ENCODE peak calls at places on chromosomes 6 and 20, in six cellular contexts. O is IMR-90, U is mesendoderm, Z is neuronal stem cell, G is mesenchymal stem cell, N is H1. E is an unnamed sample.

GRCh38 chr20:41800040-41800439 is 181.9 kb upstream of the CHD6 start:
- DNase-seq in O (no peak), U (no peak), Z (no peak), G (no peak), N (no peak), E (no peak)

GRCh38 chr20:54173653-54174451 is at the start of gene CYP24A1:
- DNase-seq in O (no peak), U (peak), Z (peak), G (no peak), N (peak), E (peak)

GRCh38 chr6:101294676-101295075 is 98.8 kb upstream of the GRIK2 start:
- DNase-seq in O (no peak), U (no peak), Z (no peak), G (no peak), N (no peak), E (no peak)

GRCh38 chr20:36821964-36822437 is 48.4 kb upstream of the DSN1 start:
- DNase-seq in O (no peak), U (peak), Z (no peak), G (no peak), N (no peak), E (no peak)

GRCh38 chr6:29626948-29627761 is 5.8 kb downstream of the GABBR1 start:
- DNase-seq in O (no peak), U (peak), Z (no peak), G (no peak), N (no peak), E (no peak)

GRCh38 chr6:3137057-3137777 is 18.7 kb downstream of the BPHL start:
- DNase-seq in O (peak), U (no peak), Z (no peak), G (peak), N (no peak), E (no peak)

GRCh38 chr6:163460307-163460782 is 45.8 kb downstream of the QKI start:
- DNase-seq in O (peak), U (peak), Z (no peak), G (peak), N (no peak), E (no peak)

GRCh38 chr6:70280462-70280861 is 22.4 kb downstream of the COL9A1 start:
- DNase-seq in O (no peak), U (peak), Z (no peak), G (no peak), N (peak), E (peak)

GRCh38 chr20:13817342-13817741 is 32.5 kb downstream of the NDUFAF5 start:
- DNase-seq in O (peak), U (no peak), Z (no peak), G (no peak), N (no peak), E (no peak)

GRCh38 chr6:154412106-154412820 is 55.7 kb upstream of the IPCEF1 start:
- DNase-seq in O (peak), U (no peak), Z (no peak), G (no peak), N (no peak), E (no peak)

GRCh38 chr20:62050166-62051120 is 15.2 kb downstream of the TAF4 start:
- DNase-seq in O (no peak), U (no peak), Z (no peak), G (no peak), N (no peak), E (no peak)

GRCh38 chr6:136612666-136613389 is 62.6 kb upstream of the MAP7 start:
- DNase-seq in O (no peak), U (no peak), Z (no peak), G (no peak), N (no peak), E (no peak)

GRCh38 chr6:21046276-21046675 is 512.0 kb downstream of the CDKAL1 start:
- DNase-seq in O (no peak), U (no peak), Z (no peak), G (no peak), N (no peak), E (no peak)

GRCh38 chr20:62741191-62741676 is 32.6 kb downstream of the NTSR1 start:
- DNase-seq in O (no peak), U (peak), Z (peak), G (peak), N (peak), E (peak)

GRCh38 chr6:73129653-73130443 is 95.4 kb downstream of the KHDC1L start:
- DNase-seq in O (peak), U (peak), Z (peak), G (peak), N (peak), E (peak)

GRCh38 chr6:143529095-143529494 is 17.6 kb upstream of the FUCA2 start:
- DNase-seq in O (no peak), U (peak), Z (no peak), G (peak), N (no peak), E (no peak)

GRCh38 chr6:30942338-30943060 is 1.7 kb downstream of the MUCL3 start:
- DNase-seq in O (peak), U (peak), Z (peak), G (peak), N (peak), E (peak)

GRCh38 chr20:37539956-37540455 is 12.3 kb upstream of the BLCAP start:
- DNase-seq in O (no peak), U (no peak), Z (no peak), G (no peak), N (no peak), E (no peak)

GRCh38 chr6:37547564-37548061 is 47.9 kb upstream of the CCDC167 start:
- DNase-seq in O (peak), U (no peak), Z (no peak), G (no peak), N (no peak), E (no peak)

GRCh38 chr20:910840-911770 is 5.0 kb downstream of the ANGPT4 start:
- DNase-seq in O (peak), U (no peak), Z (no peak), G (no peak), N (no peak), E (no peak)

GRCh38 chr6:157099912-157100593 is 223.3 kb downstream of the TMEM242 start:
- DNase-seq in O (no peak), U (no peak), Z (no peak), G (no peak), N (no peak), E (no peak)

GRCh38 chr6:36874016-36874442 is 574 bp downstream of the PPIL1 start:
- DNase-seq in O (peak), U (no peak), Z (no peak), G (no peak), N (no peak), E (no peak)

GRCh38 chr6:90000864-90001731 is 106.8 kb downstream of the GJA10 start:
- DNase-seq in O (peak), U (no peak), Z (no peak), G (no peak), N (no peak), E (no peak)

GRCh38 chr6:129598244-129599187 is 111.5 kb downstream of the ARHGAP18 start:
- DNase-seq in O (peak), U (peak), Z (peak), G (peak), N (no peak), E (no peak)

GRCh38 chr6:44133003-44133931 is 5.9 kb downstream of the TMEM63B start:
- DNase-seq in O (peak), U (peak), Z (peak), G (peak), N (no peak), E (peak)

GRCh38 chr6:39188577-39188976 is 40.7 kb downstream of the KCNK5 start:
- DNase-seq in O (no peak), U (no peak), Z (no peak), G (no peak), N (no peak), E (no peak)

GRCh38 chr20:12201289-12201991 is 283.7 kb downstream of the BTBD3 start:
- DNase-seq in O (peak), U (no peak), Z (no peak), G (peak), N (no peak), E (no peak)

GRCh38 chr6:4180653-4181255 is 45.4 kb upstream of the ECI2 start:
- DNase-seq in O (peak), U (peak), Z (peak), G (peak), N (no peak), E (no peak)

GRCh38 chr6:27332692-27333641 is 20.9 kb upstream of the POM121L2 start:
- DNase-seq in O (peak), U (peak), Z (peak), G (peak), N (peak), E (peak)

GRCh38 chr6:8982659-8983058 is 547.3 kb upstream of the SLC35B3 start:
- DNase-seq in O (no peak), U (no peak), Z (no peak), G (no peak), N (no peak), E (no peak)

GRCh38 chr6:41591859-41592502 is 45.8 kb downstream of the FOXP4 start:
- DNase-seq in O (peak), U (peak), Z (peak), G (peak), N (peak), E (peak)

GRCh38 chr6:22451960-22452359 is 117.4 kb upstream of the HDGFL1 start:
- DNase-seq in O (no peak), U (no peak), Z (no peak), G (no peak), N (no peak), E (no peak)

DNA sequence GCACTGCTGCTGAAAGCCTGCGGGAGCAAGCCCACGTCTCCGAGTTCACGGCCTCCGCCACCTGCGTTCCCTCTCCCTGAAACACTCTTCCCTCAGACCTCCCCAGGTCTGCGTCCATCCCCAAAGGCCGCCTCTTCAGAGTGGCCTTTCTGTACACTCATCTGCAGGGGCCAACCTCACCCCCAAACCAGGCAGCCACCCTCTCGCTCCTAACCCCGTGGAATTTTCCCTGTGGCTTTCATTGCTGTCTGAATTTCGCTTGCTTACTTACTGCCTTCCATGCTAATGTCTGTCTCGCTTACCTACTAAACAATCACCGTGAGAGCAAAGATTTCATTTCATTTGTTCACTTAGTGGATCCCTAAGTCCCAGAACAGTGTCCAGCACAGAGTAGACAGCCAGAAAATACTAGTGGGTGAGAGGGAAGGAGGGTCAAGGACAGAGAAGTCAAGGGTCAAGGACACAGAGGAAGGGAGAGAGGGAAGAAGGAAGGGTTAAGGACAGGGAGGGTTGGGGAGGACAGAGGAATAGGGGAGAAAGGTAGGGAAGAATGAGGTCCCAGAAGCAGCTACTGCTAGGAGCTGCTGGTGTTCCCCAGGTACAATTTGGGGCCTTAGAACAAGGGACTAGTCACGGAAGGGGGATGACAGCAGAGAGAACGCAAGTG is 114.8 kb downstream of the NFATC2 start:
- DNase-seq in O (no peak), U (no peak), Z (no peak), G (no peak), N (no peak), E (no peak)
- H2BK15ac ChIP-seq in O (no peak), U (no peak), Z (no peak), G (peak), N (no peak), E (no peak)

GRCh38 chr20:4559106-4559505 is 162.6 kb upstream of the PRND start:
- DNase-seq in O (peak), U (no peak), Z (no peak), G (no peak), N (no peak), E (no peak)
- H3K18ac ChIP-seq in O (no peak), U (no peak), Z (no peak), G (no peak), N (no peak), E (no peak)

DNA sequence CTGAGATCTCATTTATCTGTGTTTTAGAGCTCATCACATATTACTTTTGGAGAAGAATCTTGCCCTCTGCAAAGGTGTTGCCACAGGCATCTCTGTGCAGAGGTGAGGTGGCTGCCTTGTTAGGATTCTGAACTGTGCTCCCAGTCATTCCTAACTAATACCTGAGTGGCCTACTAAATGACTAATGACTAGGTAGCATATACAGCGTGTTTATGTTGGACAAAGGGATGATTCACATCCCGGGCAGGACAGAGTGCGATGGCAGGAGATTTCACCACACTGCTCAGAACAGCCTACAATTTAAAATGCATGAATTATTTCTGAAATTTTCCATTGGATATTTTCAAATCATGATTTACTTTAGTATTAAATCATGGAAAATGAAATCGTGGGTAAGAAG is 23.1 kb upstream of the CGA start:
- DNase-seq in O (peak), U (no peak), Z (no peak), G (no peak), N (no peak), E (no peak)
- H2BK15ac ChIP-seq in O (no peak), U (no peak), Z (no peak), G (no peak), N (no peak), E (no peak)

DNA sequence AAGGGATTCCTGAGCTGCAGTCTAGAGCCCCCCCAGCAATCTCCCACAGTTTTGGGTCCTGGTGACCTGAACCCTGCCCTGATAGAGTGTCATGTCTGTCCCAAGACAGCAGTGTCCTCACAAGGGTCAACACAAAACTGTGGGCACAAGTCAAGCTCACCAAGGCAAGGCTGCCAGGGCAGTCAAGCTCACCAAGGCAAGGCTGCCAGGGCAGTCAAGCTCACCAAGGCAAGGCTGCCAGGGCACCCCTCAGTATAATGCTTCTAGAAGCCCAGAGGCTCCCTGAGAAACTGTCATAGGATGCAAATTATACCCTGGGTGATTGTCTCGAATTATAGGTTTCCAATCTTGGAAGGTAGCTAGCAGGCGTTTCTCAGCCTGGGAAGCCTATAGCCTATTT is 108.5 kb downstream of the NFATC2 start:
- DNase-seq in O (no peak), U (no peak), Z (no peak), G (no peak), N (no peak), E (no peak)
- H3K18ac ChIP-seq in O (no peak), U (no peak), Z (no peak), G (peak), N (no peak), E (no peak)

GRCh38 chr6:11205721-11206120 is 26.7 kb downstream of the NEDD9 start:
- DNase-seq in O (no peak), U (no peak), Z (no peak), G (no peak), N (peak), E (no peak)

GRCh38 chr6:11206576-11206975 is 25.9 kb downstream of the NEDD9 start:
- DNase-seq in O (no peak), U (no peak), Z (no peak), G (no peak), N (no peak), E (no peak)

GRCh38 chr6:11203306-11204009 is 29.0 kb downstream of the NEDD9 start:
- DNase-seq in O (no peak), U (no peak), Z (no peak), G (no peak), N (no peak), E (no peak)

GRCh38 chr6:11202513-11203305 is 29.8 kb downstream of the NEDD9 start:
- DNase-seq in O (peak), U (peak), Z (peak), G (peak), N (no peak), E (peak)

DNA sequence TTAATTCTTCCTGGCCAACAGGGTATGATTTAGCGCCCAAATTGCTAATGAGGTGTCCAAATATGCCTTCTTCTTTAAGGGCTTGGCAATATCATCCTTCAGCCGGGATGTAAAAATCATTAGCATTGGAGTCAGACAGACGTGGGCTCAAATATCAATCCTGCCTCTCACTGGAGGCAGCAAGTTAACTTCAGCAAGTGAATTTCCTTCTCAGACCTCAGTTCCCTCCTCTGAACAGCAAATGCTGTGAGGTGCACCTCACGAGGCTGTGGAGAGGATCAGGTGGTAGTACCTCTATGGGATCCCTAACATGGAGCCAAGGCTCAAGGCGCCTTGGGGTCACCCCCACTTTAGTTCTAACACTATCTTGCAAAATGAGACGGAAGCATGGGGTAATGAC is 27.5 kb downstream of the NEDD9 start:
- DNase-seq in O (no peak), U (no peak), Z (no peak), G (no peak), N (no peak), E (no peak)
- H2BK15ac ChIP-seq in O (peak), U (no peak), Z (no peak), G (no peak), N (no peak), E (no peak)

GRCh38 chr6:49463612-49463967 is 420 bp downstream of the CENPQ start:
- DNase-seq in O (no peak), U (no peak), Z (no peak), G (no peak), N (peak), E (no peak)
- H3K18ac ChIP-seq in O (no peak), U (no peak), Z (no peak), G (no peak), N (no peak), E (peak)

E was measured in H9.